ENCODE peak calls at places on chromosomes 11 and 22, in six cellular contexts. M is posterior vena cava; G is DMS 273 treated with DMSO at 0.1 percent for 48 hours; U is sigmoid colon; N is IMR-90; I is activated CD8-positive, alpha-beta memory T cell treated with anti-CD3 and anti-CD28 coated beads for 1 hour. J is an unnamed sample.
A peak's percentile ranks its signal among the peaks of the same experiment; 100 is the strongest.

GRCh38 chr11:122215244-122215992 is 99.4 kb upstream of the BLID start:
- DNase-seq in M (peak; percentile 95), G (peak; percentile 11), U (peak; percentile 83), N (peak; percentile 99), I (no peak), J (no peak)

GRCh38 chr11:109036011-109036410 is 371.1 kb downstream of the DDX10 start:
- DNase-seq in M (no peak), G (no peak), U (no peak), N (no peak), I (no peak), J (no peak)

GRCh38 chr22:23774922-23775436 is 2.3 kb downstream of the MMP11 start:
- DNase-seq in M (peak; percentile 85), G (no peak), U (no peak), N (peak; percentile 33), I (no peak), J (no peak)

GRCh38 chr11:121119444-121119843 is 18.4 kb downstream of the TECTA start:
- DNase-seq in M (no peak), G (no peak), U (no peak), N (no peak), I (no peak), J (no peak)

GRCh38 chr22:19666663-19667593 is 47.4 kb upstream of the SEPTIN5 start:
- DNase-seq in M (no peak), G (no peak), U (no peak), N (peak; percentile 77), I (no peak), J (no peak)

GRCh38 chr22:41449321-41449720 is 2.7 kb upstream of the TOB2 start:
- DNase-seq in M (no peak), G (no peak), U (no peak), N (no peak), I (no peak), J (peak; percentile 30)

GRCh38 chr11:13663631-13664071 is 4.8 kb upstream of the FAR1 start:
- DNase-seq in M (no peak), G (no peak), U (no peak), N (peak; percentile 41), I (no peak), J (no peak)

GRCh38 chr11:12433571-12434061 is 56.2 kb downstream of the PARVA start:
- DNase-seq in M (no peak), G (peak; percentile 95), U (peak; percentile 91), N (peak; percentile 98), I (no peak), J (no peak)

GRCh38 chr22:22616636-22617035 is 27.8 kb upstream of the GGTLC2 start:
- DNase-seq in M (no peak), G (no peak), U (no peak), N (no peak), I (no peak), J (no peak)

GRCh38 chr11:13669544-13670488 is 1.3 kb downstream of the FAR1 start:
- DNase-seq in M (no peak), G (no peak), U (no peak), N (no peak), I (no peak), J (no peak)

GRCh38 chr11:76523147-76523546 is 78.3 kb downstream of the EMSY start:
- DNase-seq in M (no peak), G (no peak), U (no peak), N (no peak), I (no peak), J (no peak)

GRCh38 chr22:34931026-34931425 is 134.9 kb upstream of the ISX start:
- DNase-seq in M (no peak), G (no peak), U (no peak), N (no peak), I (no peak), J (no peak)

GRCh38 chr22:42338502-42338901 is 68.0 kb upstream of the TCF20 start:
- DNase-seq in M (no peak), G (no peak), U (no peak), N (no peak), I (no peak), J (no peak)

GRCh38 chr11:2273311-2273710 is 2.9 kb upstream of the ASCL2 start:
- DNase-seq in M (no peak), G (no peak), U (peak; percentile 25), N (no peak), I (no peak), J (no peak)

GRCh38 chr11:81203876-81204275 is 1529.8 kb downstream of the FAM181B start:
- DNase-seq in M (no peak), G (no peak), U (no peak), N (no peak), I (no peak), J (no peak)

J was measured in chondrocyte.